ENCODE peak calls at places on chromosomes 3 and 15, in five cellular contexts. A, F, D, S and U are unnamed samples.
A peak's percentile ranks its signal among the peaks of the same experiment; 100 is the strongest.

GRCh38 chr3:16864610-16865313 is 20.0 kb upstream of the PLCL2 start:
- DNase-seq in D (peak; percentile 75), S (no peak), F (peak; percentile 19), A (peak; percentile 86), U (no peak)

GRCh38 chr3:128623762-128624176 is 26.8 kb downstream of the RPN1 start:
- DNase-seq in S (no peak), D (peak; percentile 96), F (no peak), A (peak; percentile 14), U (no peak)

GRCh38 chr3:139113231-139113749 is 68.6 kb upstream of the PRR23C start:
- DNase-seq in D (no peak), F (no peak), S (no peak), A (peak; percentile 26), U (no peak)

GRCh38 chr3:194808709-194809108 is 123.0 kb downstream of the FAM43A start:
- DNase-seq in A (peak; percentile 49), F (no peak), D (peak; percentile 25), S (no peak), U (no peak)

GRCh38 chr3:122132949-122133540 is 50.4 kb upstream of the CASR start:
- DNase-seq in A (no peak), S (no peak), F (no peak), D (no peak), U (no peak)

GRCh38 chr3:62559831-62560445 is 186.6 kb upstream of the FEZF2 start:
- DNase-seq in A (peak; percentile 47), F (no peak), D (peak; percentile 71), S (no peak), U (no peak)

GRCh38 chr3:138433892-138434275 is 532 bp upstream of the ESYT3 start:
- DNase-seq in A (no peak), F (no peak), D (no peak), S (no peak), U (no peak)

GRCh38 chr15:92365079-92365478 is 28.6 kb upstream of the ST8SIA2 start:
- DNase-seq in A (no peak), D (peak; percentile 2), S (no peak), F (no peak), U (no peak)

GRCh38 chr3:27625848-27626247 is 96.3 kb downstream of the EOMES start:
- DNase-seq in A (no peak), S (no peak), D (no peak), F (no peak), U (no peak)

GRCh38 chr3:161104561-161105551 is at the start of gene B3GALNT1:
- DNase-seq in S (peak; percentile 67), A (peak; percentile 73), D (peak; percentile 71), F (peak; percentile 62), U (peak; percentile 38)

GRCh38 chr15:64600794-64601193 is 140.4 kb downstream of the ZNF609 start:
- DNase-seq in F (no peak), A (no peak), D (no peak), S (no peak), U (no peak)

GRCh38 chr15:80991446-80991845 is 1.8 kb upstream of the MESD start:
- DNase-seq in D (peak; percentile 72), F (peak; percentile 68), S (no peak), A (peak; percentile 55), U (no peak)

GRCh38 chr3:37249294-37249693 is 74.9 kb upstream of the LRRFIP2 start:
- DNase-seq in F (no peak), D (no peak), S (no peak), A (no peak), U (no peak)

GRCh38 chr3:160134454-160134853 is 90.8 kb upstream of the C3orf80 start:
- DNase-seq in D (no peak), F (no peak), S (no peak), A (no peak), U (no peak)

GRCh38 chr3:57230006-57230405 is 2.5 kb downstream of the APPL1 start:
- DNase-seq in S (no peak), F (no peak), A (no peak), D (no peak), U (no peak)

GRCh38 chr15:42133356-42133755 is 23.1 kb downstream of the PLA2G4F start:
- DNase-seq in A (no peak), S (no peak), F (no peak), D (no peak), U (no peak)

GRCh38 chr3:100710355-100711198 is 1.3 kb downstream of the TFG start:
- DNase-seq in F (peak; percentile 68), D (peak; percentile 73), A (peak; percentile 75), S (peak; percentile 38), U (no peak)